ENCODE peak calls at places on chromosomes 4 and X, in four cellular contexts. One of them, this sample, is unnamed.

GRCh38 chr4:73735231-73735630 is 5.1 kb upstream of the CXCL8 start:
- DNase-seq in K562: peak; percentile 24
- DNase-seq in HL-60: no peak
- DNase-seq in GM12878: peak; percentile 79
- DNase-seq in this sample: no peak

GRCh38 chrX:107677909-107678308 is 49.6 kb downstream of the PRPS1 start:
- DNase-seq in HL-60: no peak
- DNase-seq in K562: no peak
- DNase-seq in GM12878: no peak
- DNase-seq in this sample: no peak

GRCh38 chr4:16238304-16238703 is 12.0 kb upstream of the TAPT1 start:
- DNase-seq in K562: no peak
- DNase-seq in HL-60: no peak
- DNase-seq in GM12878: no peak
- DNase-seq in this sample: no peak

GRCh38 chrX:135530097-135530496 is 9.6 kb downstream of the INTS6L start:
- DNase-seq in GM12878: no peak
- DNase-seq in HL-60: no peak
- DNase-seq in K562: no peak
- DNase-seq in this sample: no peak

GRCh38 chr4:53777244-53777984 is 186.1 kb upstream of the LNX1 start:
- DNase-seq in K562: no peak
- DNase-seq in GM12878: no peak
- DNase-seq in HL-60: peak; percentile 7
- DNase-seq in this sample: no peak

GRCh38 chr4:74055096-74055495 is 16.6 kb upstream of the CXCL3 start:
- DNase-seq in GM12878: no peak
- DNase-seq in K562: peak; percentile 29
- DNase-seq in HL-60: no peak
- DNase-seq in this sample: no peak

GRCh38 chr4:145345401-145345800 is 136.3 kb upstream of the SMAD1 start:
- DNase-seq in HL-60: no peak
- DNase-seq in K562: no peak
- DNase-seq in GM12878: no peak
- DNase-seq in this sample: no peak

GRCh38 chr4:182255421-182256190 is 12.4 kb downstream of the TENM3 start:
- DNase-seq in HL-60: no peak
- DNase-seq in K562: no peak
- DNase-seq in GM12878: no peak
- DNase-seq in this sample: no peak

GRCh38 chr4:15717126-15717525 is 14.3 kb downstream of the BST1 start:
- DNase-seq in HL-60: no peak
- DNase-seq in GM12878: no peak
- DNase-seq in K562: no peak
- DNase-seq in this sample: no peak

GRCh38 chr4:132417220-132417619 is 731.9 kb upstream of the PCDH10 start:
- DNase-seq in HL-60: no peak
- DNase-seq in GM12878: no peak
- DNase-seq in K562: no peak
- DNase-seq in this sample: no peak

GRCh38 chrX:39886282-39886681 is 211.5 kb downstream of the BCOR start:
- DNase-seq in HL-60: no peak
- DNase-seq in GM12878: no peak
- DNase-seq in K562: no peak
- DNase-seq in this sample: no peak

GRCh38 chr4:118941149-118941548 is 52.5 kb downstream of the SYNPO2 start:
- DNase-seq in HL-60: peak; percentile 35
- DNase-seq in K562: no peak
- DNase-seq in GM12878: no peak
- DNase-seq in this sample: no peak

GRCh38 chr4:1793496-1793840 is 375 bp downstream of the FGFR3 start:
- DNase-seq in GM12878: no peak
- DNase-seq in K562: peak; percentile 71
- DNase-seq in HL-60: no peak
- DNase-seq in this sample: no peak

GRCh38 chr4:76435689-76436176 is 704 bp downstream of the SHROOM3 start:
- DNase-seq in K562: no peak
- DNase-seq in GM12878: no peak
- DNase-seq in HL-60: no peak
- DNase-seq in this sample: no peak

GRCh38 chr4:1533501-1534064 is 127.3 kb upstream of the NKX1-1 start:
- DNase-seq in GM12878: no peak
- DNase-seq in K562: no peak
- DNase-seq in HL-60: no peak
- DNase-seq in this sample: no peak

GRCh38 chr4:111802191-111802590 is 343.1 kb upstream of the FAM241A start:
- DNase-seq in GM12878: no peak
- DNase-seq in K562: no peak
- DNase-seq in HL-60: peak; percentile 4
- DNase-seq in this sample: no peak

GRCh38 chr4:126778348-126778747 is 854.4 kb upstream of the INTU start:
- DNase-seq in GM12878: no peak
- DNase-seq in K562: peak; percentile 35
- DNase-seq in HL-60: no peak
- DNase-seq in this sample: no peak

GRCh38 chr4:571838-572572 is 4.1 kb downstream of the TMEM271 start:
- DNase-seq in GM12878: no peak
- DNase-seq in K562: no peak
- DNase-seq in HL-60: no peak
- DNase-seq in this sample: no peak

GRCh38 chr4:4317496-4318232 is 27.6 kb downstream of the ZBTB49 start:
- DNase-seq in GM12878: no peak
- DNase-seq in K562: no peak
- DNase-seq in HL-60: no peak
- DNase-seq in this sample: no peak

GRCh38 chr4:9773464-9773863 is 8.0 kb upstream of the DRD5 start:
- DNase-seq in HL-60: no peak
- DNase-seq in GM12878: no peak
- DNase-seq in K562: no peak
- DNase-seq in this sample: no peak

GRCh38 chrX:107684956-107685385 is 56.7 kb downstream of the PRPS1 start:
- DNase-seq in HL-60: peak; percentile 87
- DNase-seq in GM12878: no peak
- DNase-seq in K562: peak; percentile 79
- DNase-seq in this sample: no peak

GRCh38 chr4:103904126-103904525 is 184.3 kb upstream of the TACR3 start:
- DNase-seq in GM12878: no peak
- DNase-seq in K562: no peak
- DNase-seq in HL-60: no peak
- DNase-seq in this sample: no peak

GRCh38 chr4:76950846-76951321 is 1.3 kb downstream of the SEPTIN11 start:
- DNase-seq in K562: peak; percentile 41
- DNase-seq in GM12878: no peak
- DNase-seq in HL-60: no peak
- DNase-seq in this sample: no peak

GRCh38 chr4:64729561-64729960 is 320.3 kb upstream of the TECRL start:
- DNase-seq in K562: no peak
- DNase-seq in HL-60: no peak
- DNase-seq in GM12878: no peak
- DNase-seq in this sample: no peak

GRCh38 chrX:131041652-131042051 is 16.5 kb upstream of the ARHGAP36 start:
- DNase-seq in HL-60: no peak
- DNase-seq in GM12878: no peak
- DNase-seq in K562: no peak
- DNase-seq in this sample: no peak

GRCh38 chrX:146144090-146144489 is 326.5 kb downstream of the SLITRK2 start:
- DNase-seq in GM12878: no peak
- DNase-seq in K562: no peak
- DNase-seq in HL-60: no peak
- DNase-seq in this sample: no peak

GRCh38 chr4:108881190-108881589 is 118.3 kb upstream of the ETNPPL start:
- DNase-seq in GM12878: no peak
- DNase-seq in HL-60: no peak
- DNase-seq in K562: no peak
- DNase-seq in this sample: no peak

GRCh38 chrX:9676311-9676710 is 89.3 kb downstream of the GPR143 start:
- DNase-seq in HL-60: no peak
- DNase-seq in K562: no peak
- DNase-seq in GM12878: no peak
- DNase-seq in this sample: no peak

GRCh38 chr4:120801171-120801758 is 121.3 kb downstream of the PRDM5 start:
- DNase-seq in GM12878: no peak
- DNase-seq in K562: no peak
- DNase-seq in HL-60: no peak
- DNase-seq in this sample: no peak

GRCh38 chr4:83929550-83929949 is 393.6 kb downstream of the GPAT3 start:
- DNase-seq in GM12878: no peak
- DNase-seq in K562: no peak
- DNase-seq in HL-60: no peak
- DNase-seq in this sample: no peak

GRCh38 chr4:77911091-77911490 is 48.5 kb downstream of the MRPL1 start:
- DNase-seq in HL-60: no peak
- DNase-seq in K562: no peak
- DNase-seq in GM12878: no peak
- DNase-seq in this sample: no peak

GRCh38 chr4:169272265-169272886 is 1.6 kb upstream of the SH3RF1 start:
- DNase-seq in GM12878: peak; percentile 72
- DNase-seq in K562: no peak
- DNase-seq in HL-60: no peak
- DNase-seq in this sample: no peak

GRCh38 chr4:128570380-128570779 is 239.1 kb upstream of the JADE1 start:
- DNase-seq in K562: peak; percentile 35
- DNase-seq in HL-60: no peak
- DNase-seq in GM12878: no peak
- DNase-seq in this sample: no peak

GRCh38 chr4:7816771-7817170 is 122.9 kb downstream of the AFAP1 start:
- DNase-seq in GM12878: no peak
- DNase-seq in K562: no peak
- DNase-seq in HL-60: no peak
- DNase-seq in this sample: no peak

GRCh38 chr4:53889335-53890084 is 174.9 kb downstream of the CHIC2 start:
- DNase-seq in HL-60: no peak
- DNase-seq in GM12878: no peak
- DNase-seq in K562: no peak
- DNase-seq in this sample: no peak

GRCh38 chrX:44105228-44105913 is 132.2 kb upstream of the NDP start:
- DNase-seq in K562: no peak
- DNase-seq in GM12878: no peak
- DNase-seq in HL-60: no peak
- DNase-seq in this sample: no peak

GRCh38 chr4:78661923-78662521 is 110.5 kb downstream of the ANXA3 start:
- DNase-seq in HL-60: no peak
- DNase-seq in GM12878: peak; percentile 77
- DNase-seq in K562: no peak
- DNase-seq in this sample: no peak

GRCh38 chrX:53684415-53685192 is 1.9 kb downstream of the HUWE1 start:
- DNase-seq in GM12878: no peak
- DNase-seq in HL-60: no peak
- DNase-seq in K562: no peak
- DNase-seq in this sample: no peak

GRCh38 chr4:169115897-169116254 is 105.8 kb upstream of the CBR4 start:
- DNase-seq in HL-60: no peak
- DNase-seq in GM12878: no peak
- DNase-seq in K562: no peak
- DNase-seq in this sample: no peak

GRCh38 chr4:38371391-38371851 is 292.6 kb upstream of the KLF3 start:
- DNase-seq in K562: no peak
- DNase-seq in GM12878: no peak
- DNase-seq in HL-60: no peak
- DNase-seq in this sample: no peak

GRCh38 chr4:158080354-158080753 is 92.5 kb downstream of the GASK1B start:
- DNase-seq in HL-60: no peak
- DNase-seq in GM12878: no peak
- DNase-seq in K562: no peak
- DNase-seq in this sample: no peak

GRCh38 chr4:158071931-158072330 is 100.9 kb downstream of the GASK1B start:
- DNase-seq in HL-60: no peak
- DNase-seq in GM12878: no peak
- DNase-seq in K562: no peak
- DNase-seq in this sample: no peak

GRCh38 chr4:158079661-158080060 is 93.2 kb downstream of the GASK1B start:
- DNase-seq in K562: no peak
- DNase-seq in GM12878: no peak
- DNase-seq in HL-60: no peak
- DNase-seq in this sample: no peak

GRCh38 chr4:158074851-158075250 is 98.0 kb downstream of the GASK1B start:
- DNase-seq in K562: no peak
- DNase-seq in GM12878: no peak
- DNase-seq in HL-60: no peak
- DNase-seq in this sample: no peak

GRCh38 chr4:158077835-158078234 is 95.0 kb downstream of the GASK1B start:
- DNase-seq in HL-60: no peak
- DNase-seq in K562: no peak
- DNase-seq in GM12878: no peak
- DNase-seq in this sample: no peak
- TF ChIP-seq SPI1 in HL-60: no peak
- TF ChIP-seq SPI1 in K562: no peak
- TF ChIP-seq SPI1 in GM12878: no peak
- TF ChIP-seq SPI1 in this sample: no peak

GRCh38 chr4:164716901-164717300 is 37.0 kb upstream of the SMIM31 start:
- DNase-seq in GM12878: no peak
- DNase-seq in HL-60: no peak
- DNase-seq in K562: no peak
- DNase-seq in this sample: no peak
- TF ChIP-seq SPI1 in GM12878: no peak
- TF ChIP-seq SPI1 in HL-60: no peak
- TF ChIP-seq SPI1 in K562: no peak
- TF ChIP-seq SPI1 in this sample: no peak

GRCh38 chr4:173433447-173433846 is 34.5 kb upstream of the SCRG1 start:
- DNase-seq in GM12878: no peak
- DNase-seq in K562: no peak
- DNase-seq in HL-60: no peak
- DNase-seq in this sample: no peak
- TF ChIP-seq SPI1 in GM12878: no peak
- TF ChIP-seq SPI1 in K562: no peak
- TF ChIP-seq SPI1 in HL-60: no peak
- TF ChIP-seq SPI1 in this sample: no peak

GRCh38 chr4:56698329-56698728 is 17.2 kb upstream of the HOPX start:
- DNase-seq in HL-60: no peak
- DNase-seq in GM12878: no peak
- DNase-seq in K562: no peak
- DNase-seq in this sample: no peak

GRCh38 chr4:56704074-56704473 is 23.0 kb upstream of the HOPX start:
- DNase-seq in HL-60: no peak
- DNase-seq in K562: no peak
- DNase-seq in GM12878: no peak
- DNase-seq in this sample: no peak

GRCh38 chr4:56699537-56699936 is 18.4 kb upstream of the HOPX start:
- DNase-seq in GM12878: no peak
- DNase-seq in HL-60: no peak
- DNase-seq in K562: no peak
- DNase-seq in this sample: no peak

GRCh38 chr4:56701644-56702043 is 20.5 kb upstream of the HOPX start:
- DNase-seq in HL-60: no peak
- DNase-seq in K562: no peak
- DNase-seq in GM12878: no peak
- DNase-seq in this sample: no peak

GRCh38 chr4:56701156-56701471 is 20.0 kb upstream of the HOPX start:
- DNase-seq in HL-60: no peak
- DNase-seq in GM12878: no peak
- DNase-seq in K562: no peak
- DNase-seq in this sample: no peak
- TF ChIP-seq SPI1 in HL-60: no peak
- TF ChIP-seq SPI1 in GM12878: no peak
- TF ChIP-seq SPI1 in K562: no peak
- TF ChIP-seq SPI1 in this sample: no peak